ENCODE peak calls at places on chromosome 10, in ten cellular contexts. Q is CD4-positive, alpha-beta T cell; R is neural crest cell; D is fibroblast of pulmonary artery; S is cardiac muscle cell; E is fibroblast of mammary gland; T is tibial artery; Y is psoas muscle; A is AG10803; V is Calu3. G is an unnamed sample.

GRCh38 chr10:86594535-86594934 is 59.8 kb upstream of the OPN4 start:
- DNase-seq in Y (no peak), V (no peak), S (peak), D (peak), R (no peak), A (peak), T (no peak), E (peak), Q (no peak), G (no peak)

GRCh38 chr10:74589226-74589673 is 237.2 kb upstream of the KAT6B start:
- DNase-seq in E (peak), Y (peak), V (no peak), D (peak), Q (peak), R (peak), S (peak), T (peak), A (peak), G (peak)

GRCh38 chr10:113084031-113084430 is 134.0 kb downstream of the TCF7L2 start:
- DNase-seq in S (no peak), Q (no peak), A (no peak), E (peak), V (no peak), T (no peak), R (no peak), D (no peak), Y (no peak), G (no peak)

GRCh38 chr10:128091636-128092210 is 34.5 kb downstream of the MKI67 start:
- DNase-seq in S (no peak), T (no peak), E (no peak), Y (no peak), V (no peak), R (no peak), Q (no peak), D (no peak), A (no peak), G (no peak)

GRCh38 chr10:99013885-99014284 is 221.8 kb downstream of the HPSE2 start:
- DNase-seq in S (no peak), E (no peak), Q (no peak), T (no peak), A (no peak), V (no peak), Y (no peak), R (no peak), D (no peak), G (no peak)

GRCh38 chr10:8473205-8473604 is 418.7 kb downstream of the GATA3 start:
- DNase-seq in E (no peak), Y (no peak), Q (no peak), D (peak), R (no peak), A (no peak), S (peak), V (no peak), T (no peak), G (no peak)

GRCh38 chr10:124328514-124329220 is 90.1 kb downstream of the OAT start:
- DNase-seq in S (no peak), V (no peak), R (no peak), A (no peak), Y (no peak), D (no peak), T (peak), E (no peak), Q (no peak), G (no peak)

GRCh38 chr10:121854809-121855445 is 72.9 kb downstream of the ATE1 start:
- DNase-seq in S (peak), V (no peak), Y (no peak), T (no peak), D (peak), A (no peak), Q (no peak), E (no peak), R (no peak), G (no peak)

GRCh38 chr10:114081911-114082583 is 38.4 kb downstream of the ADRB1 start:
- DNase-seq in Y (no peak), A (no peak), R (no peak), S (no peak), Q (no peak), T (no peak), V (no peak), D (no peak), E (no peak), G (no peak)

GRCh38 chr10:8298871-8299570 is 244.5 kb downstream of the GATA3 start:
- DNase-seq in D (no peak), T (no peak), S (no peak), Q (no peak), R (no peak), E (no peak), V (no peak), Y (no peak), A (no peak), G (no peak)

GRCh38 chr10:30705086-30705624 is 75.6 kb upstream of the LYZL2 start:
- DNase-seq in A (no peak), Y (no peak), V (no peak), Q (no peak), D (no peak), E (no peak), S (no peak), T (no peak), R (no peak), G (no peak)

GRCh38 chr10:106440767-106441166 is 723.7 kb downstream of the SORCS1 start:
- DNase-seq in E (no peak), Q (no peak), V (no peak), A (no peak), R (no peak), D (no peak), S (no peak), Y (no peak), T (no peak), G (no peak)

GRCh38 chr10:357201-357950 is 222.1 kb downstream of the ZMYND11 start:
- DNase-seq in R (no peak), E (no peak), Q (no peak), S (no peak), A (no peak), Y (no peak), D (no peak), T (no peak), V (no peak), G (no peak)

GRCh38 chr10:24518981-24519597 is 204.6 kb downstream of the ARHGAP21 start:
- DNase-seq in Q (no peak), E (peak), T (peak), D (peak), Y (peak), V (peak), S (peak), A (peak), R (peak), G (peak)

GRCh38 chr10:86348321-86349210 is 18.0 kb downstream of the GRID1 start:
- DNase-seq in Y (peak), S (peak), V (no peak), T (no peak), D (peak), R (no peak), Q (no peak), A (no peak), E (no peak), G (no peak)

GRCh38 chr10:95266674-95267095 is 24.1 kb downstream of the PDLIM1 start:
- DNase-seq in D (peak), Y (no peak), A (peak), R (no peak), V (peak), T (no peak), E (peak), S (peak), Q (no peak), G (no peak)

GRCh38 chr10:104434601-104435000 is 81.0 kb downstream of the CFAP58 start:
- DNase-seq in Q (no peak), V (no peak), D (no peak), S (no peak), E (no peak), R (no peak), A (no peak), Y (no peak), T (no peak), G (no peak)

GRCh38 chr10:97549587-97550322 is 22.8 kb upstream of the ANKRD2 start:
- DNase-seq in Y (peak), A (no peak), V (no peak), R (no peak), E (no peak), D (peak), T (no peak), Q (no peak), S (no peak), G (peak)

GRCh38 chr10:120486671-120487205 is 29.7 kb downstream of the PLPP4 start:
- DNase-seq in T (no peak), V (no peak), S (no peak), Q (no peak), E (no peak), R (no peak), Y (no peak), D (no peak), A (no peak), G (no peak)

GRCh38 chr10:125742465-125742864 is 23.0 kb downstream of the EDRF1 start:
- DNase-seq in Y (no peak), S (peak), T (no peak), R (no peak), V (no peak), E (peak), D (peak), A (peak), Q (no peak), G (no peak)

GRCh38 chr10:8487346-8487745 is 432.9 kb downstream of the GATA3 start:
- DNase-seq in A (no peak), S (no peak), Y (no peak), Q (no peak), T (no peak), E (no peak), D (no peak), R (no peak), V (no peak), G (no peak)

GRCh38 chr10:116838143-116838725 is 11.1 kb upstream of the ENO4 start:
- DNase-seq in S (no peak), Q (no peak), T (no peak), A (no peak), Y (no peak), D (no peak), V (no peak), E (no peak), R (no peak), G (no peak)

GRCh38 chr10:129888784-129889616 is 75.1 kb downstream of the EBF3 start:
- DNase-seq in A (peak), D (peak), S (peak), Q (peak), R (peak), T (no peak), E (peak), V (peak), Y (peak), G (peak)

GRCh38 chr10:100043796-100044195 is 34.0 kb upstream of the DNMBP start:
- DNase-seq in V (no peak), A (peak), Y (peak), T (peak), R (no peak), E (peak), D (peak), S (peak), Q (no peak), G (peak)

GRCh38 chr10:15106352-15107013 is 9.3 kb downstream of the RPP38 start:
- DNase-seq in D (peak), Q (peak), S (peak), A (peak), R (peak), V (peak), Y (peak), T (peak), E (peak), G (peak)

GRCh38 chr10:112229096-112229495 is 45.5 kb upstream of the GPAM start:
- DNase-seq in V (no peak), Y (no peak), D (no peak), S (no peak), T (no peak), Q (no peak), R (no peak), A (peak), E (peak), G (no peak)

GRCh38 chr10:3848768-3849643 is 64.0 kb upstream of the KLF6 start:
- DNase-seq in E (peak), T (no peak), V (no peak), A (peak), D (peak), S (no peak), Y (no peak), R (no peak), Q (no peak), G (no peak)

GRCh38 chr10:46556515-46557318 is at the start of gene GPRIN2:
- DNase-seq in Y (peak), E (no peak), Q (no peak), D (no peak), V (peak), S (no peak), R (peak), A (no peak), T (peak), G (peak)

GRCh38 chr10:117860823-117861222 is 185.9 kb downstream of the RAB11FIP2 start:
- DNase-seq in Y (no peak), Q (no peak), T (no peak), V (no peak), R (no peak), S (peak), D (peak), A (peak), E (peak), G (no peak)
- TF ChIP-seq CTCF in Y (no peak), Q (no peak), T (no peak), V (no peak), R (peak), S (peak), D (peak), A (peak), E (peak), G (peak)

DNA sequence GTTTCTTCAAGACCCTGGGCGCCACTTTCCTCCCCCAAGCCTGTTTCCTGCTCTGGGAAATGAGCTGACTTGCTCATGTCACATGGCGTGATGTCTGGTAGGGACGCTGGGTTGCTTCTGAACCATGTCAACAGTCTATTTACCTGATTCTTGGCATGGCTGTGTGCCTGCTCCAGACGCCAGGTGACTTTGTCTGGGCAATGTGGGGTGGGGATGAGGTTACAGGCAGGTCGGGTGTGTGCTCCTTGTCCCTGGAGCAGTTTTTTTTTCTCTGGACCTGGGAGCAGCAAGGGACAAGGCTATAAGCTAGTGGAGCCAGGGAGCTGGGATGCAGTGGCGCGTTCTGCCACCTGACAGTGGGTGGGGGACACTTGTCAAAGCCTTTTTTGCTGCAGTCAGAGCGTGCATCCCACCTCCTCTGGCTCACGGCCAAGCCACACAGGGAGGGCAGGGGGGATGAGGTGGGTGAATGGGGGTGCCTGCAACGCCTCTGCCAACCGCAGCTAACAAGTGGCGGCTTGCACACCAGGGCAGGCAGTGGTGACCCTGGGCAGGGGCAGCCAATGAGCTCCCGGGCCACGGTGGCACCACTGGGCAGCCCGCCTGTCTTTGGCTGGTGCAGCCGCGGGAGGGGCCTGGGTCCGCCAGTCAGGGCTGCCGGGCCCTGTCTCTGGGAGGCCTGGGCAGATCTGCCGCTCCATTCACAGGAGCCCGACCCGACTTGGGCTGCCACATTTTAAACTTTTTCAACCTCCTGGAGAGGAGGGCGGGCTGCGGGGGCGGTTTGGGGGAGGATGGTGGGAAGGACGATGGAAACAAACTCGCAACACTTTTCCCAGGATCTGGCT is 22.9 kb downstream of the DNAJB12 start:
- DNase-seq in A (peak), V (peak), Y (peak), T (peak), D (peak), Q (peak), R (peak), S (peak), E (peak), G (peak)
- TF ChIP-seq CTCF in A (no peak), V (peak), Y (peak), T (peak), D (no peak), Q (peak), R (peak), S (no peak), E (peak), G (peak)

DNA sequence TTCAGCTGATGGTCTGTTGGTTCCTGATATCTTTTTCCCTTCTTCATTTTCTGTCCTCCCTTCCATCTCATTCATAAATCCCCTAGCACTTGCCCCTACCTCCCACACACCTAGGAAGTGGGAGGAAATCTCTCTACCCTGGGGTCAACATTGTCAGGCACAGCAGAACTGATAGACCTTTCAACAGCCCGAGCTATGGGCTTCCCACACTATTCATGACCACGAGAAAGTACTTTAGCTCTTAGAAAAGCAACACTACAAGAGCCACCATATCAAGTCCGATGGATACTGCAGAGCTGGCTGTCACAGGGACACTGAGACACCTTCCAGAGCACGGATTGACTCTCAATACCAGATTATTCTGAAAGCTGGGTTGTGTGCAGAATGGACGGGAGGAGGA is 180.6 kb upstream of the NEBL start:
- DNase-seq in V (no peak), D (no peak), Q (no peak), Y (no peak), E (no peak), S (no peak), A (no peak), R (no peak), T (no peak), G (no peak)
- TF ChIP-seq CTCF in V (no peak), D (no peak), Q (no peak), Y (no peak), E (no peak), S (no peak), A (no peak), R (no peak), T (no peak), G (no peak)

DNA sequence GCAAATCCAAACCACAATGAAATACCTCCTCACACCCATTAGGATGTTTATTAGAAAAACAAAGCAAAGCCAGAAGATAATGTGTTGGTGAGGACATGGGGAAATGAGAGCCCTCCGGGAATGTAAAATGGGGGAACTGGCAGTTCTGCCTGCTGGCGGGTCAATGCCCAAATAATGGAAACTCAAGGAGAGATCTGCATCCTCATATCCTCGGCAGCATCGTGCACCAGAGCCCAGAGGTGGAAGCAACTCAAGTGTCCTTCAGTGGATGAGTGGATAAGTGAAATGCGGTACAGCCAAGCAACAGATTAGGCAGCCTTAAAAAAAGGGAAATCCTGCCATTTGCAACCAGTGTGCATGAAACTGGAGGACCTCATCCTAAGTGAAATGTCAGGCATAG is 325.2 kb downstream of the WDR37 start:
- DNase-seq in E (no peak), R (no peak), Y (no peak), V (no peak), D (no peak), T (no peak), A (no peak), S (no peak), Q (no peak), G (no peak)
- TF ChIP-seq CTCF in E (no peak), R (no peak), Y (no peak), V (no peak), D (no peak), T (no peak), A (no peak), S (no peak), Q (no peak), G (no peak)

GRCh38 chr10:102616071-102616770 is 28.1 kb upstream of the TRIM8 start:
- DNase-seq in A (peak), Q (no peak), D (no peak), S (peak), V (no peak), R (no peak), E (no peak), T (no peak), Y (peak), G (peak)
- TF ChIP-seq CTCF in A (no peak), Q (no peak), D (no peak), S (no peak), V (no peak), R (no peak), E (no peak), T (no peak), Y (no peak), G (no peak)

GRCh38 chr10:28135258-28135657 is 136.4 kb upstream of the ODAD2 start:
- DNase-seq in V (no peak), S (peak), Q (no peak), A (peak), Y (no peak), D (no peak), R (no peak), E (peak), T (no peak), G (no peak)
- TF ChIP-seq CTCF in V (no peak), S (peak), Q (no peak), A (peak), Y (no peak), D (no peak), R (no peak), E (peak), T (no peak), G (no peak)

DNA sequence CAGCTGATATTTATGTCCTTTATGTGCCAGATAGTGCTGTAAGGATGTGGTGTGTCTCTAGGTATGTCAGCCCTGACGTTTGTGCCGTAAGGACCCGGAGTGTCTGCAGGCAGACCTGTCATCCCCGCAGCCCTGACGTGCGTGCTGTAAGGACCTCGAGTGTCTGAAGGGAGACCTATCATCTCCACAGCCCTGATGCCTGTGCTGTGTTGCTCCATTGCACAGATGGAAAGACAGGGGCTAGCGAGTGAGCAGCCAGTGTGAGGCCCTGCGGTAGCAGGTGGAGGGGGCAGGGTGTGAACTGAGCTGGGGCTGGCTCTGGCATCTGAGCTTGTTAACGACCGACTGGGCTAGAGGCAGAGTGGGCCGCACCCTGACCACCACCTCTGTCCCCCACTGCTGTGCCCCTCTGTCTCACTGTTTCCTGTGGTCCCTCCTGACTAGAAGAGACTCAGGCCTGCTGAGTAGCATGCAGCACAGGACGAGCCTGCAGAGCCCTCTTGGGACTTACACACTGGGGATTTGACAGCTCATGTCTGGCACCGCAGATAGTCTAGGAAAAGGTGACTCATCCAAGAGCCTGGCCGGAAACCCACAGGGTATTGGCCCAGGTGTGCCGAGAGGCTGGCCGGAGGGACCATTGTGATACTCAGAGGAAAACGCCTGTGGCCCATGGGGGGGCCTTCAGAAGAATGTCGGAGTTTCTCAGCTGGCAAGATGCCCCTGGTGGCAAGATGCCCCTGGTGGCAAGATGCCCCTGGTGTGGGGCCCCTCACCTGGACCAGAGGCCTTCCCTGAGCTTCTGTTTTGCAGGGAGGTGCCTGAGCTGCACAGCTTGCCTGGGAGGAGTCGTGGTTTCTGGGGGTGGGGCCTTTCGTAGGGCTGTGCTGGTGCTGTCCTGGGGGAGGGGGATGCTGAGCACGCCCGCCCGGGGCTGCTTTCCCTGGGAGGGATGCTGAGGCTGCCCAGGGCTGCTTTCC is 34.3 kb downstream of the INPP5A start:
- DNase-seq in V (peak), S (peak), R (no peak), Q (peak), T (no peak), E (peak), A (peak), D (peak), Y (peak), G (no peak)
- TF ChIP-seq CTCF in V (no peak), S (no peak), R (no peak), Q (no peak), T (no peak), E (no peak), A (no peak), D (no peak), Y (no peak), G (no peak)

G was measured in left ventricle myocardium inferior.